ENCODE peak calls at places on chromosomes 16 and 17, in eight cellular contexts. I is BJ; A is esophagus muscularis mucosa; X is heart right ventricle; J is cardiac muscle cell; N is GM12878; L is CD8-positive, alpha-beta T cell; D is fibroblast of lung. E is an unnamed sample.

GRCh38 chr16:30179931-30180330 is 3.5 kb upstream of the CORO1A start:
- DNase-seq in D (no peak), N (no peak), A (no peak), J (no peak), X (no peak), L (no peak), I (no peak), E (no peak)

GRCh38 chr16:1469693-1470201 is 5.1 kb downstream of the CLCN7 start:
- DNase-seq in J (no peak), D (no peak), X (no peak), L (no peak), I (no peak), N (no peak), A (no peak), E (no peak)

GRCh38 chr16:84973226-84973625 is 38.1 kb downstream of the ZDHHC7 start:
- DNase-seq in L (no peak), X (no peak), N (no peak), J (no peak), D (no peak), I (no peak), A (no peak), E (no peak)

GRCh38 chr17:55584055-55584685 is 72.9 kb upstream of the SMIM36 start:
- DNase-seq in J (no peak), X (no peak), N (no peak), L (no peak), I (no peak), D (peak; percentile 72), A (no peak), E (no peak)

GRCh38 chr17:82655523-82655922 is 7.3 kb upstream of the WDR45B start:
- DNase-seq in L (no peak), N (no peak), J (no peak), I (no peak), D (no peak), A (no peak), X (no peak), E (no peak)

GRCh38 chr17:45440161-45440859 is 7.6 kb upstream of the ARHGAP27 start:
- DNase-seq in L (no peak), N (no peak), J (no peak), A (no peak), I (no peak), X (no peak), D (peak; percentile 36), E (no peak)

GRCh38 chr17:57420674-57421392 is 164.5 kb downstream of the MSI2 start:
- DNase-seq in J (no peak), D (no peak), N (no peak), I (no peak), A (no peak), X (no peak), L (no peak), E (no peak)

GRCh38 chr17:18117533-18117932 is 9.0 kb downstream of the MYO15A start:
- DNase-seq in D (no peak), X (no peak), L (no peak), N (no peak), J (no peak), A (no peak), I (no peak), E (no peak)

GRCh38 chr16:8727857-8728618 is 53.6 kb downstream of the ABAT start:
- DNase-seq in I (no peak), J (no peak), L (no peak), D (no peak), A (no peak), N (no peak), X (no peak), E (no peak)

GRCh38 chr16:87200637-87201036 is 116.6 kb downstream of the C16orf95 start:
- DNase-seq in A (no peak), D (no peak), X (no peak), L (no peak), J (no peak), I (no peak), N (no peak), E (no peak)

GRCh38 chr16:84650062-84650991 is 2.0 kb downstream of the KLHL36 start:
- DNase-seq in D (peak; percentile 23), L (no peak), X (no peak), N (no peak), A (no peak), J (no peak), I (peak; percentile 59), E (peak; percentile 42)

GRCh38 chr17:43790311-43790940 is 10.2 kb downstream of the CFAP97D1 start:
- DNase-seq in D (no peak), X (no peak), A (no peak), N (no peak), L (no peak), J (no peak), I (no peak), E (no peak)

GRCh38 chr17:62119373-62119772 is 54.3 kb upstream of the MED13 start:
- DNase-seq in J (no peak), X (no peak), D (no peak), A (no peak), N (no peak), L (no peak), I (no peak), E (no peak)

GRCh38 chr16:66619036-66619435 is 14.5 kb downstream of the CMTM3 start:
- DNase-seq in X (no peak), L (no peak), J (no peak), N (no peak), D (peak; percentile 58), I (peak; percentile 44), A (no peak), E (no peak)

GRCh38 chr17:77370536-77370935 is 229.8 kb downstream of the SEC14L1 start:
- DNase-seq in N (no peak), L (no peak), A (no peak), D (no peak), X (no peak), I (no peak), J (no peak), E (no peak)

GRCh38 chr17:76917829-76918228 is 49.6 kb downstream of the MGAT5B start:
- DNase-seq in D (no peak), N (no peak), L (no peak), A (no peak), J (no peak), X (peak; percentile 44), I (no peak), E (no peak)

GRCh38 chr16:24315343-24315742 is 59.2 kb downstream of the CACNG3 start:
- DNase-seq in A (no peak), L (no peak), D (no peak), X (no peak), J (no peak), N (no peak), I (no peak), E (no peak)
- H3K4me3 ChIP-seq in A (no peak overlapping the region), L (no peak overlapping the region), D (no peak overlapping the region), X (no peak overlapping the region), J (no peak overlapping the region), N (no peak overlapping the region), I (no peak overlapping the region), E (no peak overlapping the region)

GRCh38 chr17:38559025-38559879 is 46.5 kb downstream of the SRCIN1 start:
- DNase-seq in D (peak; percentile 33), A (no peak), L (peak; percentile 94), J (peak; percentile 84), N (peak; percentile 47), X (peak; percentile 71), I (no peak), E (no peak)
- TF ChIP-seq CTCF in D (no peak), A (no peak), L (peak; percentile 30), J (no peak), N (peak; percentile 50), X (peak; percentile 16), I (no peak), E (no peak)

DNA sequence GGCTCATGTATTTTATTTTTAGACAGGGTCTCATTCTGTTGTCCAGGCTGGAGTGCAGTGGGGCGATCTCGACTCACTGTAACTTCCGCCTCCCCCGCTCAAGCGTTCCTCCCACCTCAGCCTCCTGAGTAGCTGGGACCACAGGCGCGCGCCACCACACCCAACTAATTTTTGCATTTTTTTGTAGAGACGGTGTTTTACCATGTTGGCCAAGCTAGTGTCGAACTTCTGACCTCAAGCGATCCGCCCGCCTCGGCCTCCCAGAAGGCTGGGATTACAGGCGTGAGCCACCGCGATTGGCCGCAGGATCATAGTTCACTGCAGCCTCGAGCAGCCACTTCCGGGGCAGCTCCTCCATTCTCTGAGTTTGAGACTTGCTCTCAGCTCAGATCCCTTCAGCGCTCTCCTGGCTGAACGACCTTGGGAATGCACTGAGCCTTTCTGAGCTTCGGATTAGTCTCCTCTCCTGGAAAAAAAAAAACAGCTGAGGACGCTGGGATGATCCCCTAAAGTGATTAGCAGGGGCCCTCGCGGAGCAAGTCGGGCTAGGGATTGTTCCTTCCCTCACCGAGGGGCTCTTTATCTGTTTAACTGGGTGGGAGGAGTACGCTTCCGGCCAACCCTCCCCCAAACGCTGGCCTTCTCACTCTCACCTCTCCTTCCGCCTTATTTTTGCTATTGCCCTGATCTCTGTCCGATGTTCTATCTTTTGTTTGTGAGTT is 1.1 kb upstream of the PKMYT1 start:
- DNase-seq in X (no peak), D (no peak), I (no peak), A (no peak), N (no peak), L (no peak), J (peak; percentile 27), E (no peak)
- H3K4me3 ChIP-seq in X (peak overlapping the region; percentile 73), D (peak overlapping the region; percentile 80), I (no peak overlapping the region), A (peak overlapping the region; percentile 66), N (peak overlapping the region; percentile 74), L (peak overlapping the region; percentile 99), J (no peak overlapping the region), E (no peak overlapping the region)

GRCh38 chr16:55373489-55373832 is 49.5 kb downstream of the IRX6 start:
- DNase-seq in I (no peak), D (no peak), X (no peak), N (no peak), A (no peak), L (no peak), J (no peak), E (no peak)

GRCh38 chr16:55368205-55368604 is 44.2 kb downstream of the IRX6 start:
- DNase-seq in I (no peak), N (no peak), J (no peak), A (no peak), L (no peak), X (no peak), D (no peak), E (no peak)

GRCh38 chr16:55372792-55373488 is 48.9 kb downstream of the IRX6 start:
- DNase-seq in N (no peak), D (no peak), X (peak; percentile 71), J (no peak), A (no peak), L (no peak), I (no peak), E (no peak)

GRCh38 chr16:55369151-55369550 is 45.1 kb downstream of the IRX6 start:
- DNase-seq in D (no peak), A (no peak), X (no peak), I (no peak), J (no peak), L (no peak), N (no peak), E (no peak)

DNA sequence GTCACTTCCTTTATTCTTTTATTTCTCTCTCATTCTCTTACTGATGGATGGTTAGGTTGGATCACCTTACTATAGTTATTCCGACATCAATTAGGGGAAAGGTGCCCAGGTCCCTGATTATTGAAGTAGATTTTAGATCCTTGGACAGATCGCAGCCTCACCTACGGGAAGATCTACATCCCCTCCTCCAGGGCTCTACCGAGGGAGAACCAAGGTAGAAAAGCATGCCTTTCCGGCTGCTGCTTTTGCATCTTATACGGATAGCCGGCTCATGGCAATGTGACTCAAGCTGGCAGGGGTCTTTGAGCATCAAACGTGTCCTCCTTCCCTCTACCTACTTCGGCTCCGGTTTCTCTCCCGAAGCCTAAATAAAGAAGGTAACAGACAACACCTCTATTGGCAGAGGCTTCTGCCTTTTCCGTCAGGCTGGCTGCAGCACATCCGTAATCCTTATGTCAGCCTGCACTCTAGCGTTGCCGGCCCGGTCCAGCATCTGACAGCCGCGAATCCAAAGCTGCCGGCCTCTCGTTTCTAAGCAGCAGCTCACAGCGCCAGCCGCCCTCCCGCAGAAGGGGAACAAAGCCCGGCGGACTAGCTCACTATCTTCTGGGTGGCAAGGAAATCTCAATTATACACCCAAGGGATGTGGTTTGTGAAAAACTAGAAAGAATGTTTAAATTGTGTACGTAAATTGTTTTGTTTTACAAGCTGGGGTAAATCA is 46.9 kb downstream of the IRX6 start:
- DNase-seq in L (no peak), I (no peak), D (peak; percentile 22), J (peak; percentile 78), A (no peak), X (peak; percentile 74), N (no peak), E (peak; percentile 14)
- TF ChIP-seq CTCF in L (no peak), I (peak; percentile 57), D (peak; percentile 34), J (peak; percentile 38), A (peak; percentile 43), X (peak; percentile 75), N (no peak), E (peak; percentile 78)

E was measured in AG09309.